ENCODE peak calls at places on chromosomes 16 and 17, in nine cellular contexts. U is GM04504; F is LHCN-M2; P is activated CD4-positive, alpha-beta T cell treated with anti-CD3 and anti-CD28 coated beads, Interleukin-2, amount 50 U/mL, for 1 hour; G is AG10803; D is NCI-H1694; O is NCI-H1092 treated with DMSO at 0.1 percent for 48 hours; N is NCI-H774; W is iris pigment epithelial cell. T is an unnamed sample.

GRCh38 chr16:17269434-17269833 is 201.3 kb downstream of the XYLT1 start:
- DNase-seq in U (no peak), O (no peak), N (no peak), D (no peak), F (no peak), P (no peak), W (no peak), G (peak), T (no peak)

GRCh38 chr17:17749921-17750320 is 68.7 kb downstream of the RAI1 start:
- DNase-seq in F (peak), N (no peak), W (peak), U (no peak), P (peak), D (peak), G (peak), O (peak), T (no peak)

GRCh38 chr16:21126518-21126917 is 24.1 kb downstream of the DNAH3 start:
- DNase-seq in W (no peak), D (no peak), F (no peak), O (no peak), P (no peak), G (no peak), U (no peak), N (no peak), T (no peak)

GRCh38 chr17:19876524-19877161 is 8.9 kb upstream of the ULK2 start:
- DNase-seq in G (no peak), W (no peak), N (no peak), O (no peak), U (no peak), F (no peak), D (no peak), P (peak), T (no peak)

GRCh38 chr17:27413792-27414191 is 42.5 kb upstream of the KSR1 start:
- DNase-seq in U (no peak), O (no peak), N (no peak), P (no peak), D (no peak), W (no peak), G (no peak), F (no peak), T (no peak)

GRCh38 chr16:66489818-66490217 is 60.1 kb downstream of the TK2 start:
- DNase-seq in G (no peak), F (no peak), N (no peak), O (no peak), U (no peak), W (no peak), D (no peak), P (no peak), T (no peak)

GRCh38 chr17:59853168-59853918 is 39.4 kb downstream of the TUBD1 start:
- DNase-seq in P (peak), N (peak), U (no peak), F (peak), G (peak), W (peak), O (peak), D (no peak), T (no peak)

GRCh38 chr17:70084476-70084875 is 9.5 kb downstream of the KCNJ16 start:
- DNase-seq in O (no peak), G (no peak), D (no peak), U (no peak), N (no peak), W (peak), P (no peak), F (no peak), T (no peak)